ENCODE peak calls at places on chromosomes 6 and 20, in eight cellular contexts. F is ureter, J is NCI-H2081, D is NCI-H1436, V is hippocampal formation, K is dermis microvascular lymphatic vessel endothelial cell, B is progenitor cell of endocrine pancreas, O is EL. G is an unnamed sample.

GRCh38 chr6:3392930-3393575 is 63.8 kb downstream of the SLC22A23 start:
- DNase-seq in J (no peak), B (no peak), V (no peak), F (no peak), D (no peak), O (no peak), K (no peak), G (no peak)

GRCh38 chr20:23161968-23162696 is 76.0 kb upstream of the CD93 start:
- DNase-seq in K (peak), J (peak), B (no peak), F (peak), V (no peak), D (peak), O (no peak), G (no peak)

GRCh38 chr20:51528263-51529026 is 14.1 kb downstream of the NFATC2 start:
- DNase-seq in V (no peak), K (no peak), J (no peak), B (no peak), O (no peak), F (no peak), D (no peak), G (no peak)

GRCh38 chr20:62025832-62026563 is 39.7 kb downstream of the TAF4 start:
- DNase-seq in D (no peak), O (peak), V (no peak), K (peak), B (no peak), J (no peak), F (no peak), G (no peak)

GRCh38 chr20:35447082-35447789 is 8.2 kb upstream of the CEP250 start:
- DNase-seq in V (peak), B (peak), F (peak), O (peak), J (peak), K (peak), D (peak), G (peak)

GRCh38 chr20:44187054-44187762 is at the start of gene JPH2:
- DNase-seq in K (peak), F (peak), D (no peak), V (no peak), O (peak), J (no peak), B (no peak), G (peak)

GRCh38 chr6:11969092-11969491 is 43.0 kb upstream of the HIVEP1 start:
- DNase-seq in K (peak), F (no peak), J (no peak), B (no peak), O (peak), V (no peak), D (no peak), G (no peak)

GRCh38 chr20:16392346-16392745 is 180.9 kb downstream of the KIF16B start:
- DNase-seq in J (no peak), V (no peak), D (no peak), B (no peak), F (no peak), K (no peak), O (no peak), G (no peak)

GRCh38 chr6:123323419-123324329 is 313.1 kb downstream of the TRDN start:
- DNase-seq in K (no peak), B (no peak), O (no peak), D (no peak), F (no peak), J (no peak), V (no peak), G (no peak)

G was measured in HT1080.